ENCODE peak calls at places on chromosomes 11 and 22, in six cellular contexts. B, X, R, Z, M and Y are unnamed samples.

GRCh38 chr11:32210601-32211000 is 119.7 kb downstream of the RCN1 start:
- DNase-seq in Z (no peak), M (no peak), X (no peak), B (peak), R (no peak), Y (no peak)

GRCh38 chr22:27642104-27642800 is 159.3 kb downstream of the MN1 start:
- DNase-seq in B (no peak), R (no peak), X (no peak), Z (no peak), M (no peak), Y (no peak)

GRCh38 chr11:131464481-131464880 is 94.1 kb downstream of the NTM start:
- DNase-seq in X (no peak), M (no peak), B (no peak), Z (no peak), R (no peak), Y (no peak)

GRCh38 chr22:26174280-26174679 is 5.0 kb downstream of the SEZ6L start:
- DNase-seq in R (no peak), B (no peak), Z (no peak), X (no peak), M (peak), Y (no peak)

GRCh38 chr22:30425616-30426394 is at the start of gene MTFP1:
- DNase-seq in M (peak), B (peak), Z (peak), R (peak), X (peak), Y (peak)

GRCh38 chr11:91158297-91158696 is 935.4 kb upstream of the CHORDC1 start:
- DNase-seq in X (no peak), R (no peak), B (no peak), M (no peak), Z (no peak), Y (no peak)

GRCh38 chr11:33116535-33116934 is 44.7 kb downstream of the CSTF3 start:
- DNase-seq in B (peak), Z (no peak), R (no peak), X (no peak), M (no peak), Y (no peak)

GRCh38 chr11:133228406-133229330 is 303.6 kb downstream of the OPCML start:
- DNase-seq in Z (no peak), M (peak), X (no peak), R (no peak), B (no peak), Y (no peak)

GRCh38 chr11:13126430-13126829 is 117.3 kb downstream of the RASSF10 start:
- DNase-seq in R (no peak), B (peak), X (no peak), M (peak), Z (no peak), Y (no peak)

GRCh38 chr11:6229911-6230310 is 4.5 kb downstream of the FHIP1B start:
- DNase-seq in R (peak), X (no peak), M (no peak), Z (no peak), B (no peak), Y (peak)

GRCh38 chr11:126407682-126408288 is 52.3 kb downstream of the ST3GAL4 start:
- DNase-seq in Z (no peak), M (no peak), X (no peak), R (no peak), B (no peak), Y (no peak)

GRCh38 chr22:35863432-35863831 is 145.8 kb downstream of the APOL5 start:
- DNase-seq in M (no peak), X (no peak), Z (no peak), B (no peak), R (no peak), Y (no peak)

GRCh38 chr11:68722143-68722542 is 29.2 kb downstream of the TESMIN start:
- DNase-seq in R (no peak), X (no peak), B (no peak), M (no peak), Z (no peak), Y (no peak)

GRCh38 chr11:126718319-126718718 is 282.3 kb downstream of the KIRREL3 start:
- DNase-seq in B (no peak), R (no peak), X (no peak), Z (no peak), M (no peak), Y (no peak)

GRCh38 chr22:46380069-46380468 is 44.6 kb downstream of the TRMU start:
- DNase-seq in R (no peak), X (no peak), M (no peak), Z (no peak), B (no peak), Y (no peak)

GRCh38 chr11:14578551-14578956 is 58.4 kb upstream of the PSMA1 start:
- DNase-seq in Z (no peak), M (peak), B (peak), R (peak), X (peak), Y (peak)

GRCh38 chr11:44464741-44465140 is 100.7 kb upstream of the CD82 start:
- DNase-seq in Z (no peak), M (no peak), B (no peak), X (no peak), R (no peak), Y (no peak)

GRCh38 chr11:2526808-2527381 is 82.1 kb downstream of the KCNQ1 start:
- DNase-seq in R (peak), Z (peak), B (no peak), X (no peak), M (no peak), Y (peak)

GRCh38 chr11:93747122-93747521 is 5.7 kb downstream of the C11orf54 start:
- DNase-seq in Z (peak), X (no peak), R (no peak), M (no peak), B (no peak), Y (no peak)

GRCh38 chr11:126392638-126393023 is 37.1 kb downstream of the ST3GAL4 start:
- DNase-seq in Z (no peak), X (no peak), B (no peak), R (no peak), M (no peak), Y (no peak)

GRCh38 chr22:25641650-25642049 is 77.2 kb downstream of the GRK3 start:
- DNase-seq in R (no peak), X (no peak), Z (no peak), M (no peak), B (no peak), Y (no peak)

GRCh38 chr11:93160156-93160555 is 37.6 kb downstream of the SLC36A4 start:
- DNase-seq in M (no peak), X (no peak), Z (no peak), R (no peak), B (no peak), Y (no peak)

GRCh38 chr22:17119481-17120202 is 1.5 kb downstream of the TMEM121B start:
- DNase-seq in R (no peak), B (no peak), X (peak), Z (no peak), M (no peak), Y (no peak)

GRCh38 chr22:50311606-50312351 is 4.3 kb upstream of the PLXNB2 start:
- DNase-seq in M (no peak), Z (no peak), X (no peak), R (no peak), B (no peak), Y (no peak)

GRCh38 chr11:876550-876949 is 33.9 kb downstream of the TSPAN4 start:
- DNase-seq in M (peak), B (no peak), X (no peak), R (peak), Z (no peak), Y (no peak)

GRCh38 chr22:49312601-49313000 is 515.1 kb downstream of the BRD1 start:
- DNase-seq in R (no peak), X (no peak), B (no peak), M (no peak), Z (no peak), Y (no peak)

GRCh38 chr11:122213111-122213510 is 97.1 kb upstream of the BLID start:
- DNase-seq in B (no peak), X (no peak), M (no peak), R (no peak), Z (no peak), Y (no peak)

GRCh38 chr11:85750646-85751045 is 60.3 kb downstream of the SYTL2 start:
- DNase-seq in Z (no peak), M (no peak), R (no peak), B (no peak), X (no peak), Y (no peak)

GRCh38 chr11:27613670-27613950 is 86.6 kb downstream of the BDNF start:
- DNase-seq in M (no peak), Z (no peak), B (no peak), R (no peak), X (no peak), Y (no peak)

GRCh38 chr11:83147895-83148294 is 9.0 kb upstream of the PCF11 start:
- DNase-seq in Z (no peak), M (no peak), X (no peak), B (no peak), R (no peak), Y (no peak)

GRCh38 chr11:75673977-75674582 is 5.2 kb upstream of the MAP6 start:
- DNase-seq in R (no peak), Z (no peak), X (peak), M (no peak), B (peak), Y (no peak)

GRCh38 chr11:10351768-10352641 is 47.1 kb downstream of the ADM start:
- DNase-seq in B (peak), Z (no peak), M (peak), R (peak), X (no peak), Y (no peak)

GRCh38 chr11:130369141-130369691 is 54.5 kb upstream of the ZBTB44 start:
- DNase-seq in M (no peak), Z (no peak), R (no peak), B (no peak), X (no peak), Y (no peak)